ENCODE peak calls at places on chromosomes 13 and 19, in ten cellular contexts. P, N, C, M, B, E, T, S, H and G are unnamed samples.

GRCh38 chr13:102868366-102868936 is 22.6 kb downstream of the ERCC5 start:
- ATAC-seq in P (no peak), N (no peak), C (no peak), M (no peak), B (no peak), E (no peak), T (no peak), S (no peak), H (no peak), G (no peak)

GRCh38 chr13:21399741-21400140 is 59.4 kb downstream of the ZDHHC20 start:
- ATAC-seq in P (no peak), N (peak), C (no peak), M (peak), B (peak), E (peak), T (no peak), S (peak), H (no peak), G (no peak)

GRCh38 chr13:113724016-113724758 is 34.8 kb upstream of the TMEM255B start:
- ATAC-seq in P (no peak), N (no peak), C (no peak), M (peak), B (no peak), E (no peak), T (no peak), S (no peak), H (no peak), G (peak)

GRCh38 chr13:111577429-111577828 is 257.0 kb downstream of the TEX29 start:
- ATAC-seq in P (no peak), N (no peak), C (no peak), M (no peak), B (no peak), E (no peak), T (peak), S (no peak), H (no peak), G (no peak)

GRCh38 chr13:59374720-59375119 is 789.0 kb downstream of the DIAPH3 start:
- ATAC-seq in P (no peak), N (no peak), C (no peak), M (no peak), B (no peak), E (no peak), T (no peak), S (no peak), H (no peak), G (no peak)

GRCh38 chr19:1112254-1113208 is 8.7 kb downstream of the GPX4 start:
- ATAC-seq in P (peak), N (no peak), C (peak), M (no peak), B (no peak), E (no peak), T (peak), S (no peak), H (peak), G (peak)

GRCh38 chr13:53250272-53250875 is 221.8 kb downstream of the OLFM4 start:
- ATAC-seq in P (peak), N (no peak), C (peak), M (peak), B (peak), E (peak), T (peak), S (no peak), H (peak), G (peak)

GRCh38 chr13:45167611-45168554 is 33.0 kb downstream of the KCTD4 start:
- ATAC-seq in P (peak), N (no peak), C (peak), M (no peak), B (peak), E (no peak), T (peak), S (no peak), H (peak), G (peak)

GRCh38 chr19:7018828-7019227 is 2.4 kb downstream of the MBD3L2B start:
- ATAC-seq in P (no peak), N (no peak), C (no peak), M (no peak), B (no peak), E (no peak), T (no peak), S (no peak), H (no peak), G (no peak)

GRCh38 chr19:43575156-43575950 is at the start of the genes PINLYP and XRCC1:
- ATAC-seq in P (peak), N (peak), C (peak), M (peak), B (peak), E (peak), T (peak), S (peak), H (peak), G (peak)

GRCh38 chr13:110769097-110769496 is 55.6 kb downstream of the ING1 start:
- ATAC-seq in P (no peak), N (no peak), C (no peak), M (no peak), B (no peak), E (no peak), T (no peak), S (no peak), H (no peak), G (no peak)

GRCh38 chr19:32748497-32748896 is 28.9 kb downstream of the TDRD12 start:
- ATAC-seq in P (no peak), N (no peak), C (no peak), M (no peak), B (peak), E (peak), T (no peak), S (peak), H (no peak), G (no peak)

GRCh38 chr19:15702590-15702930 is 25.3 kb upstream of the OR10H2 start:
- ATAC-seq in P (peak), N (peak), C (peak), M (no peak), B (no peak), E (peak), T (peak), S (no peak), H (peak), G (peak)

GRCh38 chr19:45496349-45496953 is 396 bp downstream of the RTN2 start:
- ATAC-seq in P (peak), N (peak), C (peak), M (peak), B (peak), E (peak), T (peak), S (peak), H (no peak), G (peak)

GRCh38 chr13:112893570-112894422 is 75.2 kb upstream of the MCF2L start:
- ATAC-seq in P (peak), N (peak), C (peak), M (peak), B (peak), E (peak), T (peak), S (peak), H (peak), G (peak)

GRCh38 chr19:28652790-28653189 is 560.2 kb downstream of the UQCRFS1 start:
- ATAC-seq in P (no peak), N (no peak), C (no peak), M (no peak), B (no peak), E (no peak), T (no peak), S (no peak), H (no peak), G (no peak)

GRCh38 chr19:42693760-42694350 is 46.4 kb downstream of the PSG3 start:
- ATAC-seq in P (peak), N (no peak), C (no peak), M (no peak), B (peak), E (no peak), T (peak), S (no peak), H (no peak), G (peak)

GRCh38 chr19:2511570-2511969 is 35.6 kb downstream of the GADD45B start:
- ATAC-seq in P (no peak), N (no peak), C (no peak), M (no peak), B (no peak), E (no peak), T (no peak), S (no peak), H (no peak), G (peak)

GRCh38 chr19:49978324-49978723 is 17.4 kb upstream of the SIGLEC11 start:
- ATAC-seq in P (no peak), N (no peak), C (no peak), M (no peak), B (no peak), E (no peak), T (no peak), S (no peak), H (no peak), G (no peak)

GRCh38 chr13:23384111-23384510 is 49.4 kb downstream of the SACS start:
- ATAC-seq in P (no peak), N (peak), C (no peak), M (no peak), B (peak), E (peak), T (no peak), S (no peak), H (no peak), G (peak)